ENCODE peak calls at places on chromosomes 16 and 17, in seven cellular contexts. P is skeletal muscle cell; J is iPS-NIHi11; K is activated CD4-positive, alpha-beta T cell treated with anti-CD3 and anti-CD28 coated beads for 1 hour; E is NCI-H2171; L is stimulated activated naive CD4-positive, alpha-beta T cell; O is BJ. V is an unnamed sample.

GRCh38 chr16:76639685-76640289 is 362.6 kb downstream of the CNTNAP4 start:
- DNase-seq in K (no peak), O (no peak), P (no peak), E (no peak), L (no peak), J (peak), V (no peak)

GRCh38 chr16:24748242-24748641 is 18.8 kb downstream of the TNRC6A start:
- DNase-seq in J (no peak), O (peak), L (no peak), E (no peak), K (no peak), P (peak), V (peak)

GRCh38 chr17:78766743-78767294 is 15.3 kb downstream of the CYTH1 start:
- DNase-seq in L (no peak), O (no peak), J (no peak), K (no peak), P (no peak), E (no peak), V (no peak)

GRCh38 chr16:50102046-50102756 is 36.4 kb downstream of the HEATR3 start:
- DNase-seq in P (peak), J (no peak), O (peak), L (no peak), K (no peak), E (no peak), V (peak)

GRCh38 chr16:54672500-54672899 is 258.2 kb upstream of the IRX5 start:
- DNase-seq in O (no peak), E (no peak), P (no peak), L (no peak), K (no peak), J (no peak), V (no peak)

GRCh38 chr17:43784068-43784467 is 3.8 kb downstream of the CFAP97D1 start:
- DNase-seq in L (no peak), J (no peak), O (peak), K (no peak), E (no peak), P (no peak), V (no peak)

GRCh38 chr17:78523939-78524655 is 53.1 kb downstream of the DNAH17 start:
- DNase-seq in O (no peak), K (no peak), L (no peak), P (no peak), E (no peak), J (no peak), V (no peak)

GRCh38 chr17:50638851-50639767 is 4.4 kb downstream of the ABCC3 start:
- DNase-seq in P (peak), K (no peak), O (peak), L (no peak), E (no peak), J (peak), V (peak)

GRCh38 chr17:58491510-58492045 is 3.4 kb upstream of the HSF5 start:
- DNase-seq in K (no peak), J (no peak), L (no peak), E (no peak), P (no peak), O (no peak), V (no peak)

GRCh38 chr16:85390511-85391174 is 222.5 kb upstream of the GSE1 start:
- DNase-seq in O (peak), E (peak), P (peak), L (no peak), J (no peak), K (no peak), V (peak)

GRCh38 chr16:6484931-6485330 is 847.7 kb upstream of the RBFOX1 start:
- DNase-seq in K (no peak), E (no peak), P (no peak), O (no peak), J (no peak), L (no peak), V (no peak)